ENCODE peak calls at places on chromosomes 6 and 20, in ten cellular contexts. A is tibial nerve, Y is retinal pigment epithelial cell, I is epithelial cell of esophagus, Q is colonic mucosa, D is heart right ventricle, N is psoas muscle, U is LNCaP clone FGC, K is activated B cell treated with CpG ODN at 0.5 μM for 24 hours, B is fibroblast of the aortic adventitia. X is an unnamed sample.

GRCh38 chr6:34145161-34146020 is 496 bp downstream of the GRM4 start:
- DNase-seq in A (no peak), Y (no peak), I (peak), Q (no peak), D (no peak), N (peak), U (no peak), K (peak), B (peak), X (no peak)

GRCh38 chr6:143629104-143630080 is 48.4 kb upstream of the PHACTR2 start:
- DNase-seq in A (no peak), Y (no peak), I (no peak), Q (no peak), D (no peak), N (no peak), U (no peak), K (no peak), B (no peak), X (no peak)

GRCh38 chr6:11785449-11785951 is 6.9 kb upstream of the ADTRP start:
- DNase-seq in A (no peak), Y (no peak), I (peak), Q (no peak), D (no peak), N (no peak), U (peak), K (no peak), B (no peak), X (no peak)

GRCh38 chr6:20605581-20605980 is 71.3 kb downstream of the CDKAL1 start:
- DNase-seq in A (no peak), Y (peak), I (peak), Q (no peak), D (no peak), N (no peak), U (no peak), K (no peak), B (peak), X (no peak)

GRCh38 chr6:82057846-82058554 is 189.5 kb downstream of the IBTK start:
- DNase-seq in A (no peak), Y (peak), I (peak), Q (no peak), D (no peak), N (no peak), U (no peak), K (no peak), B (peak), X (no peak)

GRCh38 chr6:28542440-28543293 is 17.0 kb downstream of the GPX5 start:
- DNase-seq in A (no peak), Y (no peak), I (peak), Q (peak), D (no peak), N (no peak), U (peak), K (no peak), B (peak), X (no peak)

GRCh38 chr6:118735320-118735719 is 83.9 kb upstream of the CEP85L start:
- DNase-seq in A (no peak), Y (no peak), I (no peak), Q (no peak), D (no peak), N (no peak), U (no peak), K (no peak), B (peak), X (no peak)

GRCh38 chr6:105810105-105810921 is 275.8 kb upstream of the PRDM1 start:
- DNase-seq in A (no peak), Y (peak), I (peak), Q (peak), D (peak), N (peak), U (no peak), K (no peak), B (peak), X (no peak)

GRCh38 chr6:20071998-20072397 is 140.3 kb downstream of the MBOAT1 start:
- DNase-seq in A (no peak), Y (no peak), I (no peak), Q (no peak), D (no peak), N (no peak), U (no peak), K (no peak), B (no peak), X (no peak)

GRCh38 chr6:136326038-136326561 is 36.5 kb upstream of the BCLAF1 start:
- DNase-seq in A (no peak), Y (peak), I (peak), Q (no peak), D (no peak), N (no peak), U (peak), K (no peak), B (no peak), X (no peak)

GRCh38 chr20:50284811-50285375 is 94.3 kb downstream of the CEBPB start:
- DNase-seq in A (no peak), Y (no peak), I (no peak), Q (no peak), D (peak), N (peak), U (no peak), K (no peak), B (no peak), X (no peak)

GRCh38 chr6:105869835-105870506 is 216.2 kb upstream of the PRDM1 start:
- DNase-seq in A (no peak), Y (no peak), I (no peak), Q (no peak), D (no peak), N (no peak), U (no peak), K (no peak), B (no peak), X (no peak)

GRCh38 chr6:116847234-116847633 is 18.4 kb upstream of the GPRC6A start:
- DNase-seq in A (no peak), Y (peak), I (peak), Q (no peak), D (no peak), N (no peak), U (peak), K (no peak), B (peak), X (no peak)

GRCh38 chr20:50323209-50323608 is 132.6 kb downstream of the CEBPB start:
- DNase-seq in A (no peak), Y (no peak), I (no peak), Q (no peak), D (no peak), N (no peak), U (no peak), K (no peak), B (no peak), X (no peak)

GRCh38 chr6:131199568-131200272 is 64.5 kb downstream of the AKAP7 start:
- DNase-seq in A (no peak), Y (no peak), I (peak), Q (peak), D (no peak), N (no peak), U (no peak), K (peak), B (peak), X (no peak)

GRCh38 chr20:44615169-44615791 is 32.9 kb downstream of the PKIG start:
- DNase-seq in A (no peak), Y (no peak), I (no peak), Q (no peak), D (peak), N (no peak), U (no peak), K (no peak), B (peak), X (no peak)

GRCh38 chr20:52003415-52003814 is 188.2 kb downstream of the ZFP64 start:
- DNase-seq in A (no peak), Y (no peak), I (no peak), Q (no peak), D (no peak), N (no peak), U (no peak), K (no peak), B (no peak), X (no peak)

GRCh38 chr20:48822879-48823385 is 4.9 kb downstream of the PREX1 start:
- DNase-seq in A (no peak), Y (no peak), I (no peak), Q (no peak), D (no peak), N (no peak), U (no peak), K (no peak), B (no peak), X (no peak)

GRCh38 chr6:53741417-53741816 is 53.4 kb upstream of the LRRC1 start:
- DNase-seq in A (no peak), Y (no peak), I (no peak), Q (no peak), D (no peak), N (no peak), U (no peak), K (no peak), B (no peak), X (no peak)

GRCh38 chr6:10138917-10139316 is 276.0 kb downstream of the TFAP2A start:
- DNase-seq in A (no peak), Y (peak), I (peak), Q (no peak), D (no peak), N (no peak), U (no peak), K (no peak), B (peak), X (no peak)

GRCh38 chr20:57432874-57433491 is 41.8 kb downstream of the RBM38 start:
- DNase-seq in A (no peak), Y (no peak), I (peak), Q (peak), D (peak), N (peak), U (no peak), K (peak), B (peak), X (no peak)

GRCh38 chr6:151325075-151326050 is 66.0 kb downstream of the ZBTB2 start:
- DNase-seq in A (peak), Y (no peak), I (peak), Q (peak), D (peak), N (peak), U (peak), K (peak), B (peak), X (peak)

GRCh38 chr6:146420255-146420654 is 123.4 kb upstream of the RAB32 start:
- DNase-seq in A (no peak), Y (no peak), I (no peak), Q (no peak), D (no peak), N (no peak), U (no peak), K (no peak), B (no peak), X (no peak)

GRCh38 chr6:51118754-51119153 is 300.1 kb downstream of the TFAP2B start:
- DNase-seq in A (no peak), Y (no peak), I (no peak), Q (no peak), D (no peak), N (no peak), U (peak), K (no peak), B (no peak), X (no peak)

GRCh38 chr20:37439223-37439933 is 81.7 kb upstream of the NNAT start:
- DNase-seq in A (no peak), Y (no peak), I (no peak), Q (no peak), D (no peak), N (no peak), U (no peak), K (no peak), B (no peak), X (no peak)

GRCh38 chr20:37437676-37438075 is 83.4 kb upstream of the NNAT start:
- DNase-seq in A (no peak), Y (no peak), I (no peak), Q (no peak), D (no peak), N (no peak), U (no peak), K (no peak), B (no peak), X (no peak)

GRCh38 chr20:37441023-37441422 is 80.0 kb upstream of the NNAT start:
- DNase-seq in A (no peak), Y (no peak), I (no peak), Q (no peak), D (no peak), N (no peak), U (no peak), K (no peak), B (no peak), X (no peak)

GRCh38 chr20:37436527-37436926 is 84.5 kb upstream of the NNAT start:
- DNase-seq in A (no peak), Y (no peak), I (no peak), Q (no peak), D (no peak), N (no peak), U (no peak), K (no peak), B (no peak), X (no peak)

GRCh38 chr20:37438464-37439222 is 82.4 kb upstream of the NNAT start:
- DNase-seq in A (no peak), Y (no peak), I (no peak), Q (no peak), D (no peak), N (no peak), U (no peak), K (no peak), B (no peak), X (no peak)
- TF ChIP-seq CTCF in A (no peak), Y (no peak), I (no peak), Q (no peak), D (no peak), N (no peak), U (no peak), K (no peak), B (no peak), X (no peak)

GRCh38 chr6:97215157-97215769 is 67.8 kb downstream of the MMS22L start:
- DNase-seq in A (no peak), Y (peak), I (peak), Q (peak), D (no peak), N (no peak), U (peak), K (no peak), B (peak), X (no peak)
- TF ChIP-seq CTCF in A (peak), Y (peak), I (peak), Q (peak), D (peak), N (peak), U (peak), K (no peak), B (peak), X (no peak)

GRCh38 chr20:38748863-38749153 is 548 bp downstream of the ACTR5 start:
- DNase-seq in A (no peak), Y (no peak), I (peak), Q (peak), D (no peak), N (no peak), U (no peak), K (no peak), B (no peak), X (no peak)

GRCh38 chr20:38748097-38748862 is at the start of gene ACTR5:
- DNase-seq in A (peak), Y (peak), I (peak), Q (peak), D (peak), N (peak), U (peak), K (peak), B (peak), X (peak)

GRCh38 chr20:38752029-38752428 is 3.8 kb downstream of the ACTR5 start:
- DNase-seq in A (no peak), Y (no peak), I (no peak), Q (no peak), D (no peak), N (no peak), U (peak), K (no peak), B (no peak), X (no peak)

GRCh38 chr20:38754924-38755323 is 6.7 kb downstream of the ACTR5 start:
- DNase-seq in A (no peak), Y (no peak), I (no peak), Q (no peak), D (no peak), N (no peak), U (no peak), K (no peak), B (no peak), X (no peak)

DNA sequence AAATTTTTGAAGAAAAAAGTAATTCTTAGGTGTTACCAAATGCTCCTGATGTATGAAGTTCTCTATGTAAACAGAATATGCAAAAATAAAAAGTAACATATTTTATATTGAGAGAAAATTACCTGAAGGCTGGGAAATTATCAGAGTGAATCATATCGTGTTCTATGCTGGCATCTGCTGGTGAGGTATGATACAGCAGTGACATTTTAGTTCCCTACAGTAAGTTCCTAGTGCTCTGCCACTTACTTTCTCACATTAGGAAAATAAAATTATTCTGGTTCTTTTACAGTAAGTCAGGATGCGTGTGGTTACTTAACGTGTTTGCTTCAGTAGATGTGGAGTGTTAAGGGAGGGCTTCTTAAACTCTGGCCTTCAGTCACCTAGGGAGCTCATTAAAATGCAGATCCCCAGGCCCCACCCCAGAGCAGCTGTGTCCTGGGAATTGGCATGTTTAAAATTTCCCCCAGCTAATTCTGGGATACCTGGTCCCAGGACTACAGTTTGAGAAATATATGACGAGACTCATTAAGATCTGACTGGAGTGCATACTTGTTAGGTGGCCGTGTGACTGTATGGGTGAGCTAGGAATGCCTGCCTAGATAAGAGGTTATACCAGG is 3.2 kb downstream of the ACTR5 start:
- DNase-seq in A (no peak), Y (no peak), I (peak), Q (no peak), D (no peak), N (no peak), U (no peak), K (no peak), B (peak), X (no peak)
- TF ChIP-seq CTCF in A (peak), Y (peak), I (peak), Q (peak), D (peak), N (peak), U (peak), K (no peak), B (peak), X (no peak)

GRCh38 chr20:33490023-33490933 is at the start of gene CBFA2T2:
- DNase-seq in A (peak), Y (no peak), I (peak), Q (peak), D (peak), N (peak), U (no peak), K (no peak), B (peak), X (peak)
- TF ChIP-seq CTCF in A (no peak), Y (no peak), I (no peak), Q (no peak), D (no peak), N (no peak), U (no peak), K (no peak), B (no peak), X (no peak)

GRCh38 chr6:56775498-56776166 is 132.9 kb upstream of the DST start:
- DNase-seq in A (no peak), Y (no peak), I (no peak), Q (no peak), D (no peak), N (no peak), U (no peak), K (no peak), B (no peak), X (no peak)

GRCh38 chr6:56771929-56772607 is 129.4 kb upstream of the DST start:
- DNase-seq in A (no peak), Y (no peak), I (no peak), Q (no peak), D (no peak), N (no peak), U (no peak), K (no peak), B (no peak), X (no peak)

GRCh38 chr6:56770011-56770520 is 127.4 kb upstream of the DST start:
- DNase-seq in A (no peak), Y (no peak), I (no peak), Q (no peak), D (no peak), N (no peak), U (no peak), K (no peak), B (peak), X (no peak)

GRCh38 chr6:56771189-56771588 is 128.5 kb upstream of the DST start:
- DNase-seq in A (no peak), Y (no peak), I (no peak), Q (no peak), D (no peak), N (no peak), U (no peak), K (no peak), B (no peak), X (no peak)

DNA sequence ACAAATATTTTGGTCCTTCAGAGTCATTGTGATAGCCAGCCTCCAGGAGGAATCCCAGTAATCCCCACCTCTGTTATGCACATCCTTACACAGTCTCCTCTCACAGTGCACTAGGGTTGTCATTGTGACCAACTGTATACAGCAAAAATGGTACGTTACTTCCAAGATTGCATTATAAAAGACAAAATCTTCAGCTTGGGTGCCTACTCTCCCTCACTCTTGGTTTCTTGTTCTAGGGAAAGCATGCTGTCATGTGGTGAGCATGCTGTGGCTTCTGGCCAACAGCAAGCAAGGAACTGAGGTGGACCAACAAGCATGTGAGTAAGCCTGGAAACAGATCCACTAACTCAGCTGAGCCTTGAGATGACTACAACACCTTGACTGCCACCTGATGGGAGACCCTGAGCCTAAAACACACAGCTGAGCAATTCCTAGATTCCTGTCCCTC is 130.1 kb upstream of the DST start:
- DNase-seq in A (no peak), Y (peak), I (peak), Q (no peak), D (no peak), N (peak), U (no peak), K (no peak), B (peak), X (no peak)
- TF ChIP-seq CTCF in A (no peak), Y (no peak), I (peak), Q (no peak), D (no peak), N (no peak), U (no peak), K (no peak), B (no peak), X (no peak)

DNA sequence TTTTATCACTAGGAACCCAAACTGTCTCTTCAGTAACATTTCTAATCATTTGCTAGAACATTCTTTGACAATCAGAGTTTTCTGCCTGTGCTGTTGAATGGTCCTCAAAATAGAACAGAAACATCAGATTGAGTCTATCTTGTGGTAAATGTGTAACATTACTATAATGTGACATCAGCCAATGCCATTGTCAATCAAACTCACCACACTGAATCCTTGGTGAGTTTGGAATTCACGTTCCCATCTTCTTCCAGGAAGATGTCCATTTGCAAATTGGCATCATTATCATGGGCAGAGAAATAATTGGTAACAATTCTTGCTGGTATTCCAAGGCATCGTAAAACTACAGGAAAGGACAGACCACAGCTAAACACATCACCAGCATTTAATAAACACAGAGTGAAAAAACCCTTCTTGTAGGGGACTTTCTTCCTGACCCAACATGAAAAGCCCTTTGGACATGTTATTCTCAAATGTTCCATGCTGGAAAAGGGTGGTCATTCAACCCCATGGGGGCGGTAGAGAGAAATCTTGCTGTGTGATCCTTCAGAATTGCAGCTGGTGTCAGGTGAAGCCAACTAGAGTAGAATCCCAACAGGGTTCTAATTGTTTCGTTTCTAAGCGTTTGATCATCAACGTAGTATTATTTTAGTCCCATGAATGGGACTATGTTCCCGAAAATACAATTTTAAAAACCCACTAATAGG is 98.5 kb downstream of the F13A1 start:
- DNase-seq in A (no peak), Y (no peak), I (peak), Q (peak), D (no peak), N (no peak), U (no peak), K (no peak), B (no peak), X (no peak)
- TF ChIP-seq CTCF in A (no peak), Y (peak), I (peak), Q (peak), D (peak), N (peak), U (no peak), K (no peak), B (no peak), X (no peak)

DNA sequence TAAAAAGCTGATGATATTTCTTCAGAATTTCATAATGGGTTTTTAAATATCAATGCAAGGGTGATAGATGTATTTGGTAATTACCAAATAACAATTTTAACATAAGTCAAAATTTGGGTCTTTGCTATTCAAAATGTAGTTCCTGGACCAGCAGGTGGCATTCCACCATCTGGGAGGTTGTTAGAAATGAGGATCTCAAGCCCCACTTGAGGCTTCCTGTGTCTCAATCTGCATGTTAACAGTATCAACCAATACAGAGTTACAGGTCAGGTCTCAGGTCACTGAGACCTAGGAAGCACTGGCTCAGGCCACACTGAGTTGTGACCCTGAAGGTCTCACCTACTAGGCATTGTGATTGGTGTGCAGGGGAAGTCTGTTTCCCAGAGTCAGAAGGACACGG is 57.2 kb upstream of the MTRF1L start:
- DNase-seq in A (no peak), Y (no peak), I (no peak), Q (no peak), D (no peak), N (no peak), U (no peak), K (no peak), B (no peak), X (no peak)
- TF ChIP-seq CTCF in A (no peak), Y (peak), I (no peak), Q (no peak), D (no peak), N (no peak), U (no peak), K (no peak), B (no peak), X (no peak)

X was measured in omental fat pad.